ENCODE peak calls at places on chromosomes 4 and X, in eight cellular contexts. M is CD4-positive, alpha-beta T cell; F is activated T-cell treated with anti-CD3 and anti-CD28 coated beads for 24 hours; O is SK-N-DZ; Z is left kidney; E is cardiac muscle cell; X is NCI-H774; P is fibroblast of the conjunctiva. G is an unnamed sample.

GRCh38 chrX:131288738-131289511 is at the start of gene IGSF1:
- DNase-seq in M (no peak), F (no peak), O (peak), Z (peak), E (peak), X (no peak), P (no peak), G (peak)

GRCh38 chr4:108171541-108172230 is 3.0 kb upstream of the LEF1 start:
- DNase-seq in M (peak), F (peak), O (peak), Z (peak), E (no peak), X (no peak), P (no peak), G (peak)

GRCh38 chrX:68503830-68504229 is 5.0 kb downstream of the YIPF6 start:
- DNase-seq in M (no peak), F (no peak), O (no peak), Z (no peak), E (no peak), X (no peak), P (no peak), G (no peak)

GRCh38 chr4:149933883-149934282 is 118.2 kb upstream of the IQCM start:
- DNase-seq in M (no peak), F (no peak), O (no peak), Z (no peak), E (no peak), X (no peak), P (no peak), G (peak)

GRCh38 chrX:133150730-133151129 is 53.8 kb upstream of the USP26 start:
- DNase-seq in M (no peak), F (no peak), O (no peak), Z (no peak), E (no peak), X (no peak), P (no peak), G (no peak)

GRCh38 chr4:11602606-11603355 is 174.1 kb upstream of the HS3ST1 start:
- DNase-seq in M (no peak), F (no peak), O (no peak), Z (no peak), E (no peak), X (no peak), P (no peak), G (no peak)

GRCh38 chrX:154890990-154891639 is 5.0 kb downstream of the F8A1 start:
- DNase-seq in M (no peak), F (no peak), O (no peak), Z (peak), E (no peak), X (no peak), P (no peak), G (no peak)

GRCh38 chrX:39749135-39749534 is 348.6 kb downstream of the BCOR start:
- DNase-seq in M (no peak), F (no peak), O (no peak), Z (no peak), E (no peak), X (no peak), P (no peak), G (no peak)

GRCh38 chrX:9204560-9204959 is 170.6 kb upstream of the FAM9B start:
- DNase-seq in M (no peak), F (no peak), O (no peak), Z (no peak), E (no peak), X (no peak), P (no peak), G (no peak)

GRCh38 chrX:9341305-9342201 is 123.3 kb upstream of the TBL1X start:
- DNase-seq in M (peak), F (no peak), O (peak), Z (peak), E (peak), X (peak), P (no peak), G (peak)